ENCODE peak calls at places on chromosomes 16 and 17, in ten cellular contexts. K is tibial nerve, L is lower lobe of right lung, T is IMR-90, J is heart right ventricle, H is cardiac fibroblast, D is choroid plexus epithelial cell, X is colonic mucosa, N is GM06990, R is endodermal cell. S is an unnamed sample.
A peak's percentile ranks its signal among the peaks of the same experiment; 100 is the strongest.

GRCh38 chr16:12208341-12209035 is 232.0 kb downstream of the SNX29 start:
- DNase-seq in R (no peak), N (no peak), X (no peak), H (peak; percentile 31), D (no peak), K (no peak), J (no peak), L (no peak), T (no peak), S (no peak)

GRCh38 chr16:67260426-67261063 is 11.8 kb downstream of the SLC9A5 start:
- DNase-seq in R (peak; percentile 75), K (no peak), H (peak; percentile 75), N (no peak), L (peak; percentile 30), D (peak; percentile 79), J (no peak), T (peak; percentile 72), X (peak; percentile 41), S (no peak)

GRCh38 chr16:48318630-48319029 is 66.6 kb downstream of the SIAH1 start:
- DNase-seq in T (peak; percentile 54), X (no peak), R (peak; percentile 66), N (no peak), D (peak; percentile 83), L (no peak), H (peak; percentile 65), J (no peak), K (no peak), S (no peak)

GRCh38 chr17:41984454-41984853 is 17.9 kb downstream of the CNP start:
- DNase-seq in K (no peak), X (no peak), J (no peak), T (no peak), L (no peak), R (no peak), H (no peak), N (no peak), D (no peak), S (no peak)

GRCh38 chr17:8126306-8127066 is 2.6 kb upstream of the HES7 start:
- DNase-seq in H (peak; percentile 42), D (peak; percentile 62), X (peak; percentile 67), R (peak; percentile 89), T (peak; percentile 52), L (no peak), J (peak; percentile 63), K (no peak), N (peak; percentile 76), S (no peak)

GRCh38 chr16:22375963-22376640 is 1.7 kb upstream of the CDR2 start:
- DNase-seq in H (no peak), D (no peak), T (no peak), X (no peak), K (no peak), J (no peak), N (no peak), L (no peak), R (no peak), S (no peak)

GRCh38 chr16:24906199-24906808 is 60.5 kb downstream of the SLC5A11 start:
- DNase-seq in J (no peak), R (no peak), H (peak; percentile 54), L (no peak), X (no peak), K (no peak), T (peak; percentile 26), N (no peak), D (peak; percentile 58), S (no peak)

GRCh38 chr17:75854111-75854748 is 905 bp downstream of the WBP2 start:
- DNase-seq in L (no peak), J (no peak), R (peak; percentile 77), K (no peak), H (peak; percentile 78), N (no peak), T (peak; percentile 57), D (peak; percentile 75), X (no peak), S (no peak)

GRCh38 chr17:6061290-6061689 is 8.9 kb upstream of the WSCD1 start:
- DNase-seq in H (peak; percentile 58), R (no peak), N (no peak), T (peak; percentile 4), J (no peak), X (no peak), D (peak; percentile 18), L (no peak), K (no peak), S (no peak)

GRCh38 chr16:12625068-12625467 is 178.6 kb downstream of the CPPED1 start:
- DNase-seq in H (no peak), T (no peak), L (no peak), X (no peak), J (no peak), K (no peak), D (no peak), R (peak; percentile 69), N (no peak), S (peak; percentile 42)

GRCh38 chr17:79788989-79789942 is 7.6 kb downstream of the CBX8 start:
- DNase-seq in J (no peak), D (no peak), X (no peak), R (peak; percentile 97), N (no peak), T (no peak), H (no peak), L (peak; percentile 45), K (no peak), S (no peak)

GRCh38 chr16:31455601-31456314 is 3.5 kb upstream of the ARMC5 start:
- DNase-seq in T (no peak), X (no peak), K (no peak), R (peak; percentile 77), D (peak; percentile 45), L (no peak), J (no peak), N (no peak), H (no peak), S (no peak)

GRCh38 chr17:80187090-80187489 is 17.3 kb downstream of the CARD14 start:
- DNase-seq in T (peak; percentile 39), D (peak; percentile 35), K (no peak), X (no peak), N (no peak), J (no peak), H (peak; percentile 57), L (no peak), R (no peak), S (no peak)

GRCh38 chr17:28908640-28909098 is 5.8 kb upstream of the DHRS13 start:
- DNase-seq in K (no peak), T (peak; percentile 91), R (no peak), J (no peak), N (no peak), L (no peak), H (peak; percentile 49), X (peak; percentile 56), D (peak; percentile 48), S (no peak)

GRCh38 chr17:58092797-58093385 is 9.7 kb downstream of the DYNLL2 start:
- DNase-seq in H (no peak), L (no peak), T (no peak), N (no peak), K (no peak), X (no peak), J (no peak), D (no peak), R (peak; percentile 13), S (no peak)

GRCh38 chr17:44006581-44007345 is 2.3 kb downstream of the NAGS start:
- DNase-seq in R (peak; percentile 100), J (peak; percentile 99), N (peak; percentile 93), L (peak; percentile 100), D (peak; percentile 98), X (peak; percentile 100), K (peak; percentile 92), H (peak; percentile 98), T (peak; percentile 92), S (peak; percentile 95)

GRCh38 chr17:4947411-4948165 is 742 bp downstream of the PFN1 start:
- DNase-seq in H (peak; percentile 59), X (peak; percentile 80), D (peak; percentile 64), N (peak; percentile 83), K (peak; percentile 32), J (peak; percentile 66), T (peak; percentile 53), R (peak; percentile 85), L (peak; percentile 78), S (no peak)

GRCh38 chr17:77887464-77888241 is 70.8 kb upstream of the TNRC6C start:
- DNase-seq in N (peak; percentile 35), K (peak; percentile 85), X (peak; percentile 62), L (peak; percentile 91), H (peak; percentile 80), T (peak; percentile 76), R (no peak), J (peak; percentile 84), D (peak; percentile 66), S (no peak)

DNA sequence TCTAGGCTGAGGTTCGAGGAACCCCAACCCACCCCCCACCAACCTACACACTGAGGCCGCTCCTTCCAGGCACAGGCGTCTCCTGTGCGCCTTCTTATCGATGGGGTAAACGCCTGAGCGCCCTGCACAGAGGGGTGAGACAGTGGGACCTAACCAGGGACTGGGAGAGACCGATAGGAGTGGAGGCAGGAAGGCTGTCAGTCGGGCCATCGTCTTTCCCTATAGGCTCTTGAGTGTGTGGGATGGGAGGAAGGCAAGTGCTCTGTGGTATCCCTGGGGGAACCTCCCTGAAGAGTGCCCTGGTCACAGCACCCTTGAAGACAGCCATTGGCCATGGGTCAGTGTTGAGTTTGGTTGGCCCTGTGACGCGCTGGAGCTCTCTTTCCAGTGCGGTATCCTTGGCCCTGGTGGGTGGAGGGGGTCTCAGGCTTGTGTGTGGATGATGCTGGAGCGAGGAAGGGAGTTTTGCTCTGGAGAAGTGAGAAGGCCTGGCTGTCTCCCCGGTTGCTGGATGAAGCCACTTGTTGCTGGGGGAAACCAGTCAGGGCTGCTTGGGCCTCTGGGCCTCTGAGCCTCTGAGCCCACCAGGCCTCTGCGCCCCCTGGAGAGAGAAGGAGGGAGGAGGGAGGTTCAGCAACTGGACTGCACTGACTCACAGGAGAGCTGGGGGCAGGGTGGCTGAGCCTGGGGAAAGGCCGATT is 1.7 kb downstream of the GPRC5C start:
- DNase-seq in R (peak; percentile 81), L (no peak), H (no peak), D (no peak), K (no peak), N (no peak), X (no peak), J (no peak), T (no peak), S (no peak)
- TF ChIP-seq CTCF in R (no peak), L (no peak), H (no peak), D (no peak), K (no peak), N (no peak), X (no peak), J (no peak), T (no peak), S (no peak)

GRCh38 chr17:66776999-66777688 is 57.8 kb upstream of the CACNG5 start:
- DNase-seq in R (no peak), J (no peak), L (no peak), K (no peak), T (peak; percentile 34), D (peak; percentile 3), H (no peak), X (no peak), N (no peak), S (no peak)
- TF ChIP-seq CTCF in R (no peak), J (no peak), L (no peak), K (no peak), T (no peak), D (no peak), H (no peak), X (no peak), N (no peak), S (no peak)

GRCh38 chr17:16938496-16939270 is 33.2 kb downstream of the TNFRSF13B start:
- DNase-seq in K (no peak), X (no peak), N (no peak), D (no peak), L (no peak), H (no peak), J (no peak), R (peak; percentile 62), T (no peak), S (peak; percentile 24)
- TF ChIP-seq CTCF in K (no peak), X (no peak), N (no peak), D (no peak), L (no peak), H (no peak), J (no peak), R (no peak), T (no peak), S (no peak)

GRCh38 chr17:70795620-70796019 is 626.3 kb downstream of the KCNJ2 start:
- DNase-seq in D (no peak), X (no peak), K (no peak), N (no peak), T (no peak), H (no peak), R (no peak), J (no peak), L (no peak), S (no peak)
- TF ChIP-seq CTCF in D (no peak), X (no peak), K (no peak), N (no peak), T (no peak), H (no peak), R (no peak), J (no peak), L (no peak), S (no peak)

S was measured in type B pancreatic cell.